ENCODE peak calls at places on chromosomes 1 and 21, in four cellular contexts. S is HL-60, V is GM12878, B is K562. W is an unnamed sample.

GRCh38 chr1:206589206-206589605 is 23.1 kb downstream of the EIF2D start:
- DNase-seq in B (no peak), V (no peak), S (no peak), W (no peak)

GRCh38 chr1:182890927-182891610 is 51.9 kb downstream of the DHX9 start:
- DNase-seq in B (no peak), V (no peak), S (no peak), W (no peak)

GRCh38 chr21:43734830-43735229 is 15.9 kb downstream of the PDXK start:
- DNase-seq in S (no peak), B (no peak), V (no peak), W (no peak)

GRCh38 chr1:41802532-41803501 is 115.9 kb downstream of the HIVEP3 start:
- DNase-seq in S (peak), V (peak), B (no peak), W (no peak)

GRCh38 chr1:116694524-116694923 is 27.0 kb upstream of the IGSF3 start:
- DNase-seq in V (no peak), S (no peak), B (no peak), W (no peak)

GRCh38 chr1:27968692-27969091 is 8.9 kb downstream of the XKR8 start:
- DNase-seq in B (no peak), S (no peak), V (no peak), W (no peak)

GRCh38 chr21:35467536-35467935 is 418.4 kb upstream of the RUNX1 start:
- DNase-seq in B (no peak), S (no peak), V (no peak), W (no peak)

GRCh38 chr1:159889821-159890252 is 10.1 kb downstream of the CFAP45 start:
- DNase-seq in S (peak), V (peak), B (peak), W (peak)

DNA sequence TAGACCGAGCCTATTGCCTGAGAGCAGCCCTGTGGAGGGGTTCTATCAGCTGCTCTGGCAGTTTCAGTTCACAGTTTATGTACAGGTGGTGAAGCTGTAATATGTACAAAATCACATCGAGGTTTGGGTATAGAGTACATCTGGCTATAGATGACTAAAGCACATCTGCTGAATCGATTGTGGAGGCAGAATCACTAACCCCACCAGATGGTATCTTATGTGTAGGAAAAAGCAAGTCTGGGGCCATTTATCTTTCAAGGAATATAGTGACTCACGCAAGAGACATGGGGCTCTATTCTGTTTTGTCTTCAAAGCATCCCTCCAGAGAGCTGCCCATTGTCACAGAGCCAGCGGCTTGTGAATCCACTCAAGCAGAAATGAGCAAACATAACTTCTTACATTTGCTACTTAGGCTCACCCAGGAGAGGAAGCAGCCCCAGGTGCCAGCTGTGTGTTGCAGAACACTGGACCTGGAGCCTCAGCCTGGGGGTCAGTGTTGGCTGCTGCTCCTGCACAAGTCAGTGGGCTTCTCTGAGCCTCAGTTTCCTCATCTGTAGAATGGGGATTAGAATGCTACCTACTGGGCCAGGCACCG is 21.3 kb downstream of the MIIP start:
- DNase-seq in S (no peak), B (peak), V (peak), W (no peak)
- TF ChIP-seq SPI1 in S (peak), B (no peak), V (peak), W (peak)

GRCh38 chr1:51669191-51669590 is 52.3 kb downstream of the OSBPL9 start:
- DNase-seq in S (no peak), B (no peak), V (no peak), W (no peak)
- TF ChIP-seq SPI1 in S (no peak), B (no peak), V (no peak), W (no peak)

GRCh38 chr1:53658489-53659230 is 80.3 kb downstream of the GLIS1 start:
- DNase-seq in B (no peak), V (no peak), S (no peak), W (no peak)
- TF ChIP-seq SPI1 in B (no peak), V (no peak), S (no peak), W (no peak)

DNA sequence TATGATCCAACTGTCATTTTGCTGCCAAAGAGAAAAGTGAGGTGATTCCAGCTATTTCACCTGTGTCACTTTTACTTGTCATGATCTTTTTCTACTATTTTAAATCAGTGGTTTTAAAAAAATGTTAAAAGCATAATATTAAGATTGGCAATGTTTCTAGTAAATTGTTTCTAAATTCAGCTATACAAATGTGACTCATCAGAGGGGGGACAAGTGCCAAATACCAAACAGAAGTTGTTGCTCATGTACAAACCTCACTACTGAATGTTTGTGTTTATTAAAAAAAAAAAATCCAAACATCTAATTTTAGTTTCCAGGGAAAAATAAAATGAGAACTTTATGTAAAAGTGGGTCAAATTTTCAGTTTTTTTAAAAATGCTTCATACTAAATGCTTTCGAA is 346.2 kb upstream of the SNX7 start:
- DNase-seq in B (no peak), V (no peak), S (no peak), W (no peak)
- TF ChIP-seq SPI1 in B (no peak), V (no peak), S (no peak), W (no peak)

GRCh38 chr1:34851431-34852105 is 8.0 kb downstream of the SMIM12 start:
- DNase-seq in B (no peak), S (no peak), V (no peak), W (no peak)
- TF ChIP-seq SPI1 in B (no peak), S (no peak), V (no peak), W (no peak)

DNA sequence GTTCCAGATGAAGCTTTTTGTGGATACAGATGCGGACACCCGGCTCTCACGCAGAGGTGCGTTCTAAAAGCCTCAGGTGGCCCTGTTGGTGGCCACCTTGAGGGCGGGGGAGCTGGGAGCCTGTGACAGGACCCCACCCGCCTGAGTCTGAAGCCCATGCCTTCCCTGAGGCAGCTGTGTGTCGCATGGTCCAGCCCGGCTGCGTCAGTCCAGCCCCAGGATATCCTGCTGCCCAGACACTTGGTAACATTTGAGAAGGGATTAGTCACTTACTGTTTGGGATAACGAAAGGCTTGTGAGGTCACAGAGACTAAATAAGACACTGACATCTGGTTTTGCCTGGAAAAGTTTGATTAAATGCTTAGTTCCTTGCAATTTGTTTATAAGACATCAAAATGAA is 68.9 kb downstream of the UCK2 start:
- DNase-seq in B (no peak), V (no peak), S (no peak), W (no peak)
- TF ChIP-seq SPI1 in B (no peak), V (no peak), S (no peak), W (no peak)